ENCODE peak calls at places on chromosomes 7 and 10, in four cellular contexts. A is IMR-90, N is A172, H is pons. Q is an unnamed sample.

GRCh38 chr7:398888-399287 is 108.9 kb downstream of the FOXL3 start:
- DNase-seq in A (no peak), N (no peak), H (no peak), Q (no peak)

GRCh38 chr10:108249940-108250339 is 1085.4 kb upstream of the SORCS1 start:
- DNase-seq in A (no peak), N (peak; percentile 8), H (no peak), Q (no peak)

GRCh38 chr7:116769541-116769940 is 92.8 kb upstream of the CAPZA2 start:
- DNase-seq in A (no peak), N (no peak), H (no peak), Q (no peak)

GRCh38 chr10:91444211-91444610 is 34.1 kb downstream of the HECTD2 start:
- DNase-seq in A (no peak), N (no peak), H (no peak), Q (peak; percentile 1)

GRCh38 chr10:125824736-125825135 is 1.4 kb downstream of the BCCIP start:
- DNase-seq in A (peak; percentile 61), N (peak; percentile 13), H (no peak), Q (no peak)

GRCh38 chr10:74011762-74012161 is 13.8 kb downstream of the VCL start:
- DNase-seq in A (peak; percentile 89), N (peak; percentile 81), H (peak; percentile 37), Q (peak; percentile 50)

GRCh38 chr10:24383681-24384106 is 174.8 kb downstream of the KIAA1217 start:
- DNase-seq in A (peak; percentile 98), N (peak; percentile 98), H (peak; percentile 47), Q (peak; percentile 29)

GRCh38 chr7:35905555-35905954 is 104.7 kb downstream of the SEPTIN7 start:
- DNase-seq in A (peak; percentile 66), N (no peak), H (no peak), Q (no peak)

GRCh38 chr7:134394046-134394445 is 64.9 kb downstream of the AKR1B1 start:
- DNase-seq in A (no peak), N (peak; percentile 10), H (no peak), Q (no peak)

GRCh38 chr7:28754027-28754426 is 204.1 kb downstream of the TRIL start:
- DNase-seq in A (peak; percentile 85), N (peak; percentile 80), H (peak; percentile 99), Q (peak; percentile 89)

GRCh38 chr7:16753102-16753931 is at the start of gene TSPAN13:
- DNase-seq in A (peak; percentile 25), N (peak; percentile 61), H (peak; percentile 14), Q (peak; percentile 54)

GRCh38 chr10:82266438-82266837 is 391.4 kb downstream of the NRG3 start:
- DNase-seq in A (no peak), N (peak; percentile 6), H (no peak), Q (no peak)

GRCh38 chr10:59536151-59536550 is 173.5 kb downstream of the SLC16A9 start:
- DNase-seq in A (peak; percentile 92), N (peak; percentile 13), H (no peak), Q (no peak)

GRCh38 chr10:94439275-94439861 is 37.0 kb downstream of the TBC1D12 start:
- DNase-seq in A (peak; percentile 3), N (peak; percentile 16), H (peak; percentile 19), Q (peak; percentile 7)

GRCh38 chr10:120477723-120478270 is 20.8 kb downstream of the PLPP4 start:
- DNase-seq in A (no peak), N (peak; percentile 45), H (no peak), Q (no peak)

GRCh38 chr10:58164517-58164916 is 103.2 kb downstream of the IPMK start:
- DNase-seq in A (no peak), N (no peak), H (no peak), Q (no peak)

GRCh38 chr7:34622182-34622581 is 35.8 kb upstream of the NPSR1 start:
- DNase-seq in A (no peak), N (no peak), H (no peak), Q (no peak)

GRCh38 chr7:25014735-25015134 is 34.8 kb upstream of the OSBPL3 start:
- DNase-seq in A (peak; percentile 97), N (peak; percentile 88), H (no peak), Q (no peak)

GRCh38 chr10:127338391-127339108 is 142.2 kb upstream of the INSYN2A start:
- DNase-seq in A (no peak), N (no peak), H (no peak), Q (no peak)

GRCh38 chr7:116185956-116186355 is 24.4 kb upstream of the TES start:
- DNase-seq in A (peak; percentile 73), N (no peak), H (no peak), Q (no peak)

GRCh38 chr7:105776068-105776790 is 100.2 kb downstream of the ATXN7L1 start:
- DNase-seq in A (peak; percentile 100), N (peak; percentile 99), H (no peak), Q (no peak)

GRCh38 chr7:2200584-2200980 is 32.2 kb downstream of the MAD1L1 start:
- DNase-seq in A (no peak), N (no peak), H (no peak), Q (no peak)

GRCh38 chr7:157397751-157398691 is 61.2 kb downstream of the DNAJB6 start:
- DNase-seq in A (peak; percentile 81), N (peak; percentile 63), H (no peak), Q (no peak)

GRCh38 chr7:151075978-151076426 is 4.6 kb downstream of the FASTK start:
- DNase-seq in A (no peak), N (no peak), H (no peak), Q (no peak)

GRCh38 chr10:78416031-78416800 is 382.6 kb downstream of the RPS24 start:
- DNase-seq in A (peak; percentile 73), N (peak; percentile 75), H (no peak), Q (no peak)